ENCODE peak calls at places on chromosomes 1 and 21, in ten cellular contexts. E is fibroblast of the aortic adventitia, Z is cardiac fibroblast, X is AG10803, N is tibial artery, Y is WERI-Rb-1, U is HCT116, K is astrocyte of the cerebellum, O is IMR-90, B is uterus. C is an unnamed sample.

GRCh38 chr1:109341944-109342925 is 35.4 kb upstream of the MYBPHL start:
- DNase-seq in E (no peak), Z (peak; percentile 11), X (no peak), N (no peak), Y (no peak), U (no peak), K (no peak), O (no peak), B (no peak), C (no peak)

GRCh38 chr1:36203554-36204346 is 20.5 kb upstream of the THRAP3 start:
- DNase-seq in E (no peak), Z (peak; percentile 63), X (peak; percentile 55), N (peak; percentile 78), Y (no peak), U (no peak), K (no peak), O (peak; percentile 52), B (peak; percentile 24), C (no peak)

GRCh38 chr1:119715542-119715941 is 3.8 kb downstream of the PHGDH start:
- DNase-seq in E (peak; percentile 27), Z (peak; percentile 18), X (peak; percentile 39), N (no peak), Y (no peak), U (no peak), K (no peak), O (peak; percentile 21), B (no peak), C (no peak)

GRCh38 chr1:11027316-11027715 is 14.9 kb downstream of the TARDBP start:
- DNase-seq in E (no peak), Z (no peak), X (no peak), N (no peak), Y (no peak), U (no peak), K (no peak), O (no peak), B (no peak), C (no peak)

GRCh38 chr1:207134550-207134949 is 30.5 kb downstream of the C4BPA start:
- DNase-seq in E (no peak), Z (no peak), X (no peak), N (no peak), Y (no peak), U (no peak), K (no peak), O (no peak), B (no peak), C (no peak)

GRCh38 chr21:17370263-17370662 is 142.6 kb upstream of the CXADR start:
- DNase-seq in E (no peak), Z (no peak), X (no peak), N (no peak), Y (no peak), U (no peak), K (no peak), O (no peak), B (no peak), C (no peak)

GRCh38 chr21:43908167-43908566 is 43.1 kb downstream of the AGPAT3 start:
- DNase-seq in E (peak; percentile 11), Z (no peak), X (no peak), N (no peak), Y (no peak), U (no peak), K (no peak), O (no peak), B (no peak), C (no peak)

GRCh38 chr1:203682401-203683383 is 56.1 kb downstream of the ATP2B4 start:
- DNase-seq in E (no peak), Z (no peak), X (peak; percentile 27), N (no peak), Y (no peak), U (peak; percentile 91), K (no peak), O (peak; percentile 34), B (peak; percentile 43), C (no peak)

GRCh38 chr21:45816794-45817193 is 164.8 kb upstream of the COL6A1 start:
- DNase-seq in E (no peak), Z (no peak), X (no peak), N (no peak), Y (no peak), U (no peak), K (no peak), O (no peak), B (no peak), C (no peak)

GRCh38 chr1:1299686-1300351 is 7.9 kb downstream of the ACAP3 start:
- DNase-seq in E (no peak), Z (no peak), X (no peak), N (no peak), Y (peak; percentile 65), U (no peak), K (no peak), O (no peak), B (no peak), C (no peak)
- TF ChIP-seq CTCF in E (peak; percentile 31), Z (peak; percentile 46), X (peak; percentile 14), N (no peak), Y (peak; percentile 68), U (peak; percentile 47), K (peak; percentile 49), O (peak; percentile 13), B (no peak), C (peak; percentile 23)

DNA sequence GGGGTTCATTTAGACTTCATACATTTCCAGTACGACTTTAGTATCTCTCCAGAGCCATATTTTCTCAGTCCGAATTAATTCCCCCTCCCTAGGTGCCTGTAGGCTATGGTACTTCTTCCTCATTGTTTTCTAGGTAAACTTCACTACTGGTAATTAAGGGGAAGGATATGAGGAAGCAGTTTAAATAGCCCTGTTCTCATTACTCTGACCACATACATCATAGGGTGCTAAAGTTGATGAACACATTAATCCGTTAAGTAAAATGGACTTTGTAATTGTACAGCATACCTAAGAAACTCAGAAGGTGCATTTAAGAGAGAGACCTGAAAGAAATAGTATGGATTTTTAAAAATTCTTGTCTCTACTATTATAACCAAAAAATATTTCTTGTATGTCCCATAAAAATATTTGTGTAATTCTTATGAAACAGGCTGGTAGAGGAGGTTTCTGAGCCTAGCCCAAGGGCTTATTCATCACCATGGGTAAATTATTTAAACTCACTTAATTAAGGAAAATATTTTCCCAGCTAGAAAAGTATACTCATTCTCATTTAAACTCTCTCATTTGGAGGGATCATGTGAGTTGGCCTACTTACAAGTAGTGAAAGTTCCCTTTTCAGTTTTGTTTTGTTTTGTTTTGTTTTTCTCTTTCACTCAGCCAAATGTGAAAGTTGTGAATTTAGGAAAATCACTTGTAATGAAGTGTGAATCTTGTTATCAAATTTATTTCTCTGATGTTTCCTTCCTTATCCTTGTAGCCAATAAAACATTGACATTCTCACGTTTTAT is 2.0 kb downstream of the PRMT6 start:
- DNase-seq in E (no peak), Z (no peak), X (peak; percentile 5), N (no peak), Y (no peak), U (no peak), K (no peak), O (no peak), B (no peak), C (no peak)
- H3K4me3 ChIP-seq in E (peak overlapping the region; percentile 93), Z (no peak overlapping the region), X (no peak overlapping the region), N (no peak overlapping the region), Y (no peak overlapping the region), U (no peak overlapping the region), K (peak overlapping the region; percentile 95), O (no peak overlapping the region), B (no peak overlapping the region), C (no peak overlapping the region)

GRCh38 chr1:153194331-153195050 is 8.7 kb upstream of the LELP1 start:
- DNase-seq in E (no peak), Z (no peak), X (no peak), N (no peak), Y (no peak), U (no peak), K (no peak), O (no peak), B (no peak), C (no peak)

GRCh38 chr1:153195216-153195615 is 8.0 kb upstream of the LELP1 start:
- DNase-seq in E (no peak), Z (no peak), X (no peak), N (no peak), Y (no peak), U (no peak), K (no peak), O (no peak), B (no peak), C (no peak)

GRCh38 chr1:153192697-153193096 is 10.5 kb upstream of the LELP1 start:
- DNase-seq in E (no peak), Z (no peak), X (no peak), N (no peak), Y (peak; percentile 91), U (peak; percentile 28), K (no peak), O (no peak), B (no peak), C (no peak)

DNA sequence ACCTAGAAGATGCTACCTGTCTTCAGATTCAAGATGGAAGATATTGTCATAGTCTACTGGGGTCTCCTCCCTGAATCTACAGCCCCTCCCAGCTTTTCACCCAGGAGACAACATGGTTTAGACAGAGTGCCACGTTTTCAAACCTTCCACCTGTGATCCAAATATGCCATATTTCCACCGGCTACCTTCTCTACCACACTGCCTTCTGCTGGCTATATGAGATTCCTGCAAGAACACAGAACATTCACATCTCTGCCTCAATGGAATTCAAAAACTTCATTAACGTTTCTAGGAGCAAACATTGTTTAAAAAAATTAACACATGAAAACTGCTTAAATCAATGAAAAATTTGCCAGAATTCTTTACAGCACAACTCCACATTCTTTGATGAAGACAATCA is 12.9 kb upstream of the LELP1 start:
- DNase-seq in E (no peak), Z (no peak), X (no peak), N (no peak), Y (peak; percentile 63), U (peak; percentile 27), K (no peak), O (no peak), B (no peak), C (no peak)
- TF ChIP-seq CTCF in E (no peak), Z (no peak), X (no peak), N (no peak), Y (peak; percentile 94), U (peak; percentile 74), K (peak; percentile 10), O (no peak), B (no peak), C (no peak)

GRCh38 chr1:156417700-156418015 is 48.6 kb downstream of the RHBG start:
- DNase-seq in E (no peak), Z (no peak), X (no peak), N (no peak), Y (no peak), U (no peak), K (no peak), O (no peak), B (no peak), C (no peak)

GRCh38 chr1:156421062-156421938 is 52.3 kb downstream of the RHBG start:
- DNase-seq in E (peak; percentile 58), Z (peak; percentile 70), X (peak; percentile 46), N (peak; percentile 58), Y (peak; percentile 94), U (peak; percentile 71), K (no peak), O (peak; percentile 45), B (peak; percentile 67), C (peak; percentile 1)

GRCh38 chr1:156421939-156422601 is 53.1 kb downstream of the RHBG start:
- DNase-seq in E (no peak), Z (no peak), X (no peak), N (no peak), Y (no peak), U (no peak), K (no peak), O (no peak), B (no peak), C (no peak)

GRCh38 chr1:156420209-156421061 is 51.4 kb downstream of the RHBG start:
- DNase-seq in E (no peak), Z (no peak), X (no peak), N (no peak), Y (no peak), U (no peak), K (no peak), O (no peak), B (no peak), C (no peak)

GRCh38 chr1:156419863-156420208 is 50.8 kb downstream of the RHBG start:
- DNase-seq in E (no peak), Z (no peak), X (no peak), N (no peak), Y (peak; percentile 63), U (no peak), K (no peak), O (no peak), B (no peak), C (no peak)
- H3K4me3 ChIP-seq in E (no peak overlapping the region), Z (no peak overlapping the region), X (no peak overlapping the region), N (peak overlapping the region; percentile 45), Y (no peak overlapping the region), U (peak overlapping the region; percentile 69), K (no peak overlapping the region), O (no peak overlapping the region), B (no peak overlapping the region), C (no peak overlapping the region)

C was measured in AG09309.